ENCODE peak calls at places on chromosomes 6 and 20, in five cellular contexts. F is pancreas; M is cardiac muscle cell; C is CD8-positive, alpha-beta T cell; W is body of pancreas. K is an unnamed sample.
A peak's percentile ranks its signal among the peaks of the same experiment; 100 is the strongest.

GRCh38 chr20:39874049-39874893 is 814.8 kb downstream of the MAFB start:
- DNase-seq in W (peak; percentile 68), F (peak; percentile 53), M (peak; percentile 92), C (no peak), K (peak; percentile 51)

GRCh38 chr20:63656451-63656850 is 1.7 kb upstream of the RTEL1 start:
- DNase-seq in F (no peak), C (no peak), W (no peak), M (no peak), K (no peak)

GRCh38 chr6:146135167-146135566 is 106.3 kb downstream of the GRM1 start:
- DNase-seq in W (no peak), F (no peak), M (no peak), C (no peak), K (no peak)

GRCh38 chr6:87421576-87421975 is 13.8 kb downstream of the CFAP206 start:
- DNase-seq in W (no peak), F (no peak), M (no peak), C (no peak), K (no peak)

GRCh38 chr6:27839303-27840081 is 72.7 kb downstream of the OR2B2 start:
- DNase-seq in W (peak; percentile 58), C (no peak), F (no peak), M (peak; percentile 76), K (peak; percentile 67)

GRCh38 chr20:58390659-58391035 is 1.6 kb downstream of the VAPB start:
- DNase-seq in M (no peak), W (no peak), C (no peak), F (no peak), K (no peak)

GRCh38 chr6:21348462-21349195 is 244.9 kb upstream of the SOX4 start:
- DNase-seq in F (no peak), C (no peak), M (peak; percentile 64), W (peak; percentile 5), K (peak; percentile 17)

GRCh38 chr6:15400572-15401004 is 154.7 kb downstream of the JARID2 start:
- DNase-seq in F (no peak), W (peak; percentile 41), M (peak; percentile 62), C (no peak), K (peak; percentile 50)

GRCh38 chr20:62123450-62124118 is 1.3 kb downstream of the LSM14B start:
- DNase-seq in W (no peak), M (peak; percentile 33), C (no peak), F (no peak), K (no peak)

GRCh38 chr6:167791780-167792478 is 34.8 kb upstream of the AFDN start:
- DNase-seq in F (no peak), W (no peak), C (no peak), M (no peak), K (no peak)

GRCh38 chr6:155341130-155341828 is 27.0 kb upstream of the TFB1M start:
- DNase-seq in C (no peak), W (no peak), M (peak; percentile 56), F (no peak), K (no peak)

GRCh38 chr20:49801882-49802281 is 10.7 kb upstream of the SLC9A8 start:
- DNase-seq in C (no peak), M (no peak), W (no peak), F (no peak), K (no peak)

GRCh38 chr20:58645277-58645968 is 5.7 kb upstream of the STX16 start:
- DNase-seq in M (peak; percentile 67), C (no peak), W (no peak), F (no peak), K (no peak)

GRCh38 chr6:158487495-158487894 is 72.4 kb upstream of the TMEM181 start:
- DNase-seq in M (no peak), W (no peak), F (no peak), C (no peak), K (no peak)

GRCh38 chr6:12033770-12034169 is 21.7 kb downstream of the HIVEP1 start:
- DNase-seq in F (no peak), W (no peak), M (peak; percentile 67), C (no peak), K (no peak)

GRCh38 chr6:132972971-132973370 is 158.6 kb downstream of the RPS12 start:
- DNase-seq in F (no peak), C (no peak), W (no peak), M (no peak), K (no peak)

GRCh38 chr6:26431258-26432162 is 8.8 kb upstream of the BTN3A3 start:
- DNase-seq in M (peak; percentile 8), F (no peak), C (no peak), W (no peak), K (no peak)

GRCh38 chr20:15643713-15644112 is 929.5 kb downstream of the KIF16B start:
- DNase-seq in F (no peak), C (no peak), W (no peak), M (no peak), K (no peak)

GRCh38 chr6:51915098-51915497 is 172.3 kb downstream of the PKHD1 start:
- DNase-seq in C (no peak), M (no peak), W (no peak), F (no peak), K (no peak)

GRCh38 chr6:116444092-116444491 is 17.1 kb upstream of the CALHM6 start:
- DNase-seq in F (no peak), M (peak; percentile 59), W (no peak), C (no peak), K (no peak)

GRCh38 chr20:14526891-14527290 is 189.5 kb upstream of the FLRT3 start:
- DNase-seq in F (no peak), M (no peak), W (no peak), C (no peak), K (no peak)

GRCh38 chr6:170229851-170230519 is 60.9 kb downstream of the DLL1 start:
- DNase-seq in M (no peak), C (no peak), F (no peak), W (no peak), K (no peak)

DNA sequence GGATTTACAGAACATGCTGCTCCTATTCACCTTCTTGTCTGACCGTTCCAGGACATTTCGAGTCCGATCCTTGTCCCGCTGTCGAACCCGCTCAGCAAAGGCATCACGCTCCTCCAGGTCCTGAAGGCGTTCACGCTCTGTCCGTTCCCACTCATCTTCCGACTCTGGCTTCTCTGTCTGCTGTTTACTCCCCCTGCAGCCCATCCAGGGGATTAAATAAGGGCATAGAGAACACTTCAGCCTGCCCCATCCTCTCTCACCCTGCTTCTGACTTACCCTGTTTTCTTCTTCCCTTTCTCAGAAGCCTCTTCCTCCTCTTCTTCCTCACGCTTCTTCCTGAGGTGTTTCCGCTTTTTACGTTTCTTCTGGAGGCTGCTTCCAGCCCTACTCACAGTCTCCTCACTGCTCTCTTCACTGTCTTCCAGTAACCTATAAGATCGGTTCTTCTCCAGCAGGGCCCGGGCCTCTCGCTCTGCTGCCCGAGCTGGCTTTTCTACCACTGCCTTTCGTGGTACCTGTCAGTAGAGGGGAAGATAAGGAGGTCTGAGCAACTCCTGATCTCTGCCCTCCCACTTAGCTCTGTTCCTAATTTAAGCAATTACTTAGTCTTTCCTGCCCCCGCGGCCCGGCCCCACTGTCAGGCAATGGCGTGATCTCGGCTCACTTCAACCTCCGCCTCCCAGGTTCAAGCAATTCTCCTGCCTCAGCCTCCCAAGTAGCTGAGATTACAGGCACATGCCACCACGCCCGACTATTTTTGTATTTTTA is 1.9 kb downstream of the DHX16 start:
- DNase-seq in C (no peak), W (no peak), F (no peak), M (no peak), K (no peak)
- TF ChIP-seq CTCF in C (no peak), W (no peak), F (no peak), M (peak; percentile 15), K (no peak)

DNA sequence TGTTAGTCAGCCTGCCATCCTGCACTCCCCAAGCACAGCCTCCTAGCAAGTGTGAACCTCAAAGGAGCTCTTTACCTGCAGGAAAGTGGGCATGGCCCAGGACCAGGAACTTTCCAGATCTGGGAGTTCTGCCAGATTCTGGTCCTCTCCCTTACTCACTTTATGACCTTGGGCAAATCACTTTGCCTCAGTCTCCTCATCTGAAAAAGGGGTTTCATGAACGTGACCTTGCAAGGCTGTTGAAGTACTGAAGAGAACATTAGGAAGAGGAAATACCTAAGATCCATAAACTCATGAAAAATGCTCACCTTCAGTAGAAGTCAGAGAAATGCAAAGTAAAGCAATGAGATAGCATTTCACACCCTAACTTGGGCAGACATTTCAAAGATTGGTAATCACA is 26.8 kb upstream of the DSN1 start:
- DNase-seq in M (no peak), C (no peak), W (no peak), F (no peak), K (no peak)
- H3K27ac ChIP-seq in M (no peak overlapping the region), C (no peak overlapping the region), W (no peak overlapping the region), F (no peak overlapping the region), K (no peak overlapping the region)

DNA sequence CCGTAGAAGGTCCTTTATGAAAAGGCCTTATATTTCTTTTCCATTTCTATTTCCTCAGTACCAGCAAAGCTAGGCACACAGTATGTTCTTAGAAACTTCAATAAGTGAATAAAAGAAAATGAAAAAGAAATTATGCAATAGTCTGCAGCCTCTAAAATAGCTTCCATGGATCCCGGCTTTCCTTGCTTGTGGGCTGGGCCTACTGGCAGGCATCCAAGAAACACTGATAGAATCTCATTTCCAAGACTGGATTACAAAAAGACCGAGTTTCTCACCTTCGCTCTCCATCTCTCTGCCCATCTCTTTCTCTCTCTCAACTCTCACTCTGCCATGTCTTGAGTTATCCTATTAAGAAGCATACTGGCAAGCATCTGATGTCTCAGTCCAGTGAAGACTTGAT is 187.5 kb upstream of the FKBP1C start:
- DNase-seq in C (no peak), M (no peak), F (no peak), W (peak; percentile 23), K (no peak)
- H3K4me1 ChIP-seq in C (no peaks in the 10 kb centered on the region), M (no peaks in the 10 kb centered on the region), F (no peaks in the 10 kb centered on the region), W (no peaks in the 10 kb centered on the region), K (no peaks in the 10 kb centered on the region)

DNA sequence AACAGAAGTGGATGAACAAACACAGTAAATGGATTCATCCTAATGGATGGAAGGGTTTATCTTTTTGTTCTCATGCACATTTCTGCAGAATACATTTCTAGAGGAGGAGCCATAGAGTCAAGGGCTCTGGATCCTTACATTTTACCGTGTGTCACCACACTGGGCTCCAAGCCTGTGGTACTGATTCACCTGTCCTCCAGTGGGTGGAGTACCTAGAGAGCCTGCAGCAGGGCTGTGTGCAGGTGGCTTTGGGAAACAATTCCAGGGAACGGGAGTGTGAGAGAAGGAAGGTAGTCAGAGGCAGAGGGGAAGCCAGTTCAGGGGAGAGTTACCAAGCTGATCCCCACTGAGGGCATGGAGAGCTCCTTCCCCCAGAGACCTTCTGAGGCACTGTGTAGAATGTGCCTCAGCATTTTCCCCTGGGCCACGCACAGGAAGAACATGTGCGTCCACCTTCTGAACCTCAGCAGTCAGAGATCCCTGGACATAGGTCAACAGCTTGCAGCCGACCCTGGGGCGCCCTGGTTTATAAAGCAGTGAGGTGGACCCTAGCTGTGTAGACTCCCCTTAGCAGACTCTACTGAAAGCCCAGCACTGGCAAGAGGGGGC is 85.3 kb upstream of the SLC22A23 start:
- DNase-seq in C (no peak), M (no peak), F (no peak), W (no peak), K (no peak)
- TF ChIP-seq CTCF in C (no peak), M (no peak), F (no peak), W (no peak), K (no peak)